ENCODE peak calls at places on chromosomes 2 and 18, in five cellular contexts. L is stimulated activated naive B cell treated with anti-CD40 and anti-IgM and Interleukin-4, amounts not matched to agents 10 μg/mL and 1 μg/mL and 100 μg/mL, for 72 hours; T is activated T-helper 9 cell treated with anti-CD3 and anti-CD28 coated beads, Interleukin-2, amount 50 U/mL, for 16 hours; W is SJSA1; K is left lung. Q is an unnamed sample.

GRCh38 chr2:236052926-236053846 is 115.0 kb downstream of the GBX2 start:
- DNase-seq in L (no peak), T (no peak), W (no peak), K (no peak), Q (no peak)

GRCh38 chr2:167335627-167336026 is 447.3 kb downstream of the XIRP2 start:
- DNase-seq in L (no peak), T (no peak), W (no peak), K (no peak), Q (no peak)

GRCh38 chr2:224098473-224098872 is 59.4 kb upstream of the SERPINE2 start:
- DNase-seq in L (no peak), T (no peak), W (no peak), K (no peak), Q (no peak)

GRCh38 chr2:39058101-39058500 is 62.8 kb downstream of the SOS1 start:
- DNase-seq in L (no peak), T (no peak), W (no peak), K (no peak), Q (no peak)

GRCh38 chr2:31235504-31235902 is 1.6 kb downstream of the EHD3 start:
- DNase-seq in L (no peak), T (no peak), W (peak; percentile 23), K (no peak), Q (no peak)

GRCh38 chr2:120208381-120209353 is 14.5 kb downstream of the TMEM185B start:
- DNase-seq in L (no peak), T (no peak), W (peak; percentile 34), K (no peak), Q (peak; percentile 64)

GRCh38 chr2:201228912-201229290 is 31.4 kb upstream of the CASP8 start:
- DNase-seq in L (no peak), T (no peak), W (no peak), K (no peak), Q (no peak)

GRCh38 chr18:54558609-54559585 is 32.1 kb upstream of the DYNAP start:
- DNase-seq in L (no peak), T (no peak), W (no peak), K (no peak), Q (no peak)

GRCh38 chr18:32349728-32350395 is 120.8 kb downstream of the GAREM1 start:
- DNase-seq in L (no peak), T (no peak), W (peak; percentile 90), K (peak; percentile 57), Q (no peak)

GRCh38 chr18:36814994-36815393 is 13.8 kb downstream of the TPGS2 start:
- DNase-seq in L (no peak), T (no peak), W (no peak), K (no peak), Q (no peak)

GRCh38 chr18:48938827-48939367 is 11.9 kb downstream of the SMAD7 start:
- DNase-seq in L (no peak), T (no peak), W (no peak), K (no peak), Q (no peak)

GRCh38 chr18:44651453-44651852 is 29.2 kb upstream of the SETBP1 start:
- DNase-seq in L (no peak), T (no peak), W (no peak), K (no peak), Q (no peak)

GRCh38 chr2:60553992-60554648 is 666 bp upstream of the BCL11A start:
- DNase-seq in L (peak; percentile 70), T (no peak), W (no peak), K (peak; percentile 54), Q (no peak)